ENCODE peak calls at places on chromosomes 6 and 20, in eight cellular contexts. C is NCI-H146, Y is nephron progenitor cell, M is cardiac fibroblast, Q is EL, D is pons, H is IMR-90, S is LHCN-M2. E is an unnamed sample.

GRCh38 chr6:162190936-162191335 is 536.6 kb downstream of the PRKN start:
- DNase-seq in M (no peak), D (no peak), Q (no peak), S (no peak), C (no peak), Y (no peak), H (no peak), E (no peak)

GRCh38 chr20:50037575-50037974 is 54.8 kb downstream of the SNAI1 start:
- DNase-seq in M (no peak), Q (no peak), Y (no peak), S (no peak), D (no peak), H (no peak), C (no peak), E (no peak)

GRCh38 chr6:47064274-47064673 is 22.1 kb upstream of the ADGRF1 start:
- DNase-seq in S (no peak), D (no peak), C (no peak), H (no peak), Y (no peak), Q (no peak), M (no peak), E (no peak)

GRCh38 chr20:56222201-56222600 is 26.3 kb upstream of the MC3R start:
- DNase-seq in H (no peak), Y (no peak), C (no peak), M (peak), S (peak), Q (peak), D (no peak), E (no peak)

GRCh38 chr6:42316390-42316970 is 98.8 kb upstream of the MRPS10 start:
- DNase-seq in Y (no peak), M (peak), D (peak), Q (peak), S (peak), H (peak), C (no peak), E (peak)

GRCh38 chr6:119440953-119441352 is 91.4 kb upstream of the MAN1A1 start:
- DNase-seq in Y (no peak), H (no peak), D (no peak), S (no peak), C (no peak), Q (no peak), M (no peak), E (no peak)

GRCh38 chr6:114520976-114521375 is 178.2 kb upstream of the HS3ST5 start:
- DNase-seq in H (no peak), Y (no peak), M (no peak), S (no peak), D (no peak), C (no peak), Q (no peak), E (no peak)

GRCh38 chr6:13614926-13615801 is at the start of gene NOL7:
- DNase-seq in S (peak), M (peak), H (peak), C (peak), Y (peak), Q (peak), D (peak), E (peak)

GRCh38 chr6:63663147-63663877 is 27.7 kb downstream of the PHF3 start:
- DNase-seq in S (peak), H (peak), M (peak), Y (no peak), D (no peak), Q (peak), C (no peak), E (peak)

GRCh38 chr6:96943535-96943934 is 19.0 kb downstream of the KLHL32 start:
- DNase-seq in Q (no peak), C (no peak), D (no peak), S (no peak), M (no peak), H (no peak), Y (no peak), E (no peak)

GRCh38 chr20:2172305-2173175 is 70.9 kb downstream of the STK35 start:
- DNase-seq in C (peak), Q (peak), H (peak), S (peak), Y (peak), M (peak), D (peak), E (peak)

GRCh38 chr6:145091102-145091826 is 644.1 kb downstream of the EPM2A start:
- DNase-seq in H (no peak), S (no peak), M (no peak), Q (no peak), D (no peak), C (no peak), Y (no peak), E (no peak)